ENCODE peak calls at places on chromosome 22, in five cellular contexts. One of them, this sample, is unnamed.

GRCh38 chr22:44394246-44395115 is 81.7 kb upstream of the SHISAL1 start:
- DNase-seq in ovary: peak; percentile 5
- DNase-seq in kidney: peak; percentile 35
- DNase-seq in adipocyte: no peak
- DNase-seq in left ventricle myocardium inferior: peak; percentile 10
- DNase-seq in this sample: peak; percentile 49

GRCh38 chr22:33879796-33880195 is 40.5 kb downstream of the LARGE1 start:
- DNase-seq in kidney: no peak
- DNase-seq in ovary: no peak
- DNase-seq in left ventricle myocardium inferior: no peak
- DNase-seq in adipocyte: no peak
- DNase-seq in this sample: no peak

GRCh38 chr22:44712156-44712555 is 10.2 kb downstream of the PRR5 start:
- DNase-seq in kidney: no peak
- DNase-seq in adipocyte: no peak
- DNase-seq in left ventricle myocardium inferior: no peak
- DNase-seq in ovary: no peak
- DNase-seq in this sample: peak; percentile 85

GRCh38 chr22:50305658-50306566 is 1.5 kb downstream of the PLXNB2 start:
- DNase-seq in adipocyte: peak; percentile 95
- DNase-seq in ovary: peak; percentile 90
- DNase-seq in kidney: peak; percentile 97
- DNase-seq in left ventricle myocardium inferior: peak; percentile 84
- DNase-seq in this sample: no peak

GRCh38 chr22:34111210-34111824 is 191.0 kb upstream of the LARGE1 start:
- DNase-seq in ovary: peak; percentile 14
- DNase-seq in left ventricle myocardium inferior: no peak
- DNase-seq in kidney: no peak
- DNase-seq in adipocyte: peak; percentile 57
- DNase-seq in this sample: no peak

GRCh38 chr22:50161508-50162390 is 8.8 kb upstream of the PANX2 start:
- DNase-seq in adipocyte: no peak
- DNase-seq in kidney: no peak
- DNase-seq in left ventricle myocardium inferior: no peak
- DNase-seq in ovary: no peak
- DNase-seq in this sample: no peak

GRCh38 chr22:38963872-38964271 is 6.5 kb downstream of the APOBEC3A start:
- DNase-seq in adipocyte: no peak
- DNase-seq in left ventricle myocardium inferior: no peak
- DNase-seq in ovary: no peak
- DNase-seq in kidney: peak; percentile 57
- DNase-seq in this sample: peak; percentile 56

GRCh38 chr22:35064664-35065063 is 1.3 kb upstream of the ISX start:
- DNase-seq in adipocyte: no peak
- DNase-seq in left ventricle myocardium inferior: no peak
- DNase-seq in kidney: no peak
- DNase-seq in ovary: no peak
- DNase-seq in this sample: no peak

GRCh38 chr22:44932493-44932892 is 77.3 kb downstream of the PHF21B start:
- DNase-seq in adipocyte: no peak
- DNase-seq in ovary: no peak
- DNase-seq in kidney: peak; percentile 50
- DNase-seq in left ventricle myocardium inferior: no peak
- DNase-seq in this sample: no peak

GRCh38 chr22:45359627-45360026 is 49.9 kb downstream of the FAM118A start:
- DNase-seq in kidney: no peak
- DNase-seq in left ventricle myocardium inferior: no peak
- DNase-seq in adipocyte: no peak
- DNase-seq in ovary: no peak
- DNase-seq in this sample: no peak

GRCh38 chr22:38953577-38954413 is 3.6 kb upstream of the APOBEC3A start:
- DNase-seq in left ventricle myocardium inferior: no peak
- DNase-seq in ovary: no peak
- DNase-seq in adipocyte: peak; percentile 6
- DNase-seq in kidney: peak; percentile 46
- DNase-seq in this sample: peak; percentile 80

GRCh38 chr22:48713266-48714205 is 1114.1 kb downstream of the BRD1 start:
- DNase-seq in ovary: no peak
- DNase-seq in adipocyte: no peak
- DNase-seq in kidney: peak; percentile 56
- DNase-seq in left ventricle myocardium inferior: peak; percentile 6
- DNase-seq in this sample: peak; percentile 52

GRCh38 chr22:25485626-25486545 is 78.6 kb upstream of the GRK3 start:
- DNase-seq in kidney: no peak
- DNase-seq in ovary: no peak
- DNase-seq in adipocyte: no peak
- DNase-seq in left ventricle myocardium inferior: no peak
- DNase-seq in this sample: no peak

GRCh38 chr22:35467788-35468187 is 67.8 kb downstream of the MCM5 start:
- DNase-seq in ovary: peak; percentile 74
- DNase-seq in adipocyte: peak; percentile 20
- DNase-seq in kidney: peak; percentile 94
- DNase-seq in left ventricle myocardium inferior: peak; percentile 86
- DNase-seq in this sample: peak; percentile 77

GRCh38 chr22:42443240-42444059 is 11.2 kb upstream of the NFAM1 start:
- DNase-seq in adipocyte: no peak
- DNase-seq in kidney: no peak
- DNase-seq in left ventricle myocardium inferior: no peak
- DNase-seq in ovary: no peak
- DNase-seq in this sample: no peak

GRCh38 chr22:21977814-21978213 is 4.8 kb downstream of the TOP3B start:
- DNase-seq in kidney: peak; percentile 35
- DNase-seq in left ventricle myocardium inferior: no peak
- DNase-seq in adipocyte: no peak
- DNase-seq in ovary: no peak
- DNase-seq in this sample: peak; percentile 44

GRCh38 chr22:40890881-40891280 is 29.0 kb upstream of the DNAJB7 start:
- DNase-seq in ovary: no peak
- DNase-seq in kidney: no peak
- DNase-seq in left ventricle myocardium inferior: no peak
- DNase-seq in adipocyte: peak; percentile 40
- DNase-seq in this sample: no peak

GRCh38 chr22:40898850-40899357 is 37.0 kb upstream of the DNAJB7 start:
- DNase-seq in ovary: no peak
- DNase-seq in left ventricle myocardium inferior: no peak
- DNase-seq in adipocyte: peak; percentile 82
- DNase-seq in kidney: no peak
- DNase-seq in this sample: no peak

GRCh38 chr22:40889116-40889515 is 27.2 kb upstream of the DNAJB7 start:
- DNase-seq in kidney: no peak
- DNase-seq in left ventricle myocardium inferior: no peak
- DNase-seq in ovary: no peak
- DNase-seq in adipocyte: no peak
- DNase-seq in this sample: no peak

GRCh38 chr22:40894417-40894816 is 32.5 kb upstream of the DNAJB7 start:
- DNase-seq in adipocyte: no peak
- DNase-seq in left ventricle myocardium inferior: no peak
- DNase-seq in ovary: no peak
- DNase-seq in kidney: no peak
- DNase-seq in this sample: no peak
- H3K4me1 ChIP-seq in adipocyte: peaks cover 7% of the 10 kb centered on the region
- H3K4me1 ChIP-seq in left ventricle myocardium inferior: peaks cover 17% of the 10 kb centered on the region
- H3K4me1 ChIP-seq in ovary: no peaks in the 10 kb centered on the region
- H3K4me1 ChIP-seq in kidney: peaks cover 2% of the 10 kb centered on the region
- H3K4me1 ChIP-seq in this sample: peaks cover 4% of the 10 kb centered on the region

DNA sequence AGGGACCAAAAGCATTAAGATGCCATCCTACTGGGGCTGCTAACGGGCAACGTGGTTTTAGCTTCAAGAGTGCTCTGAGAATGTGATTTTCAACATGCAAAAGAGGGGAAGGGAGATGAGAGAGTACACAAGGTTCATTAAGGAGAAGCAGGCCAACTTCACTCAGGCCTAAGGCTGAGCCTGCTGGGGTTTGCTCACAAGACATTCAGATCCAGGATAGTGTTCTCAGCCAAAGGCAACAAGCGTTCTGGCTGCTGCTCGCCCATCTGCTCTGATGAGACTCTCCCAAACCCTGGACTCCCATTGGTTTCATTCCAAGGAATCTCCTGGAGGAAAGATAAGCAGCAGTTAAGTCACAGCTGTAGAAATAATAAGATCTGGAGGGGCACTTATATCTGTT is 23.6 kb upstream of the UPB1 start:
- DNase-seq in kidney: peak; percentile 86
- DNase-seq in ovary: peak; percentile 60
- DNase-seq in adipocyte: peak; percentile 18
- DNase-seq in left ventricle myocardium inferior: peak; percentile 70
- DNase-seq in this sample: no peak
- H3K4me1 ChIP-seq in kidney: peaks cover 5% of the 10 kb centered on the region
- H3K4me1 ChIP-seq in ovary: peaks cover 9% of the 10 kb centered on the region
- H3K4me1 ChIP-seq in adipocyte: peaks cover 37% of the 10 kb centered on the region
- H3K4me1 ChIP-seq in left ventricle myocardium inferior: peaks cover 55% of the 10 kb centered on the region
- H3K4me1 ChIP-seq in this sample: peaks cover 48% of the 10 kb centered on the region

GRCh38 chr22:23236026-23236425 is 55.7 kb downstream of the BCR start:
- DNase-seq in kidney: no peak
- DNase-seq in left ventricle myocardium inferior: no peak
- DNase-seq in adipocyte: no peak
- DNase-seq in ovary: no peak
- DNase-seq in this sample: no peak
- H3K4me1 ChIP-seq in kidney: peaks cover 34% of the 10 kb centered on the region
- H3K4me1 ChIP-seq in left ventricle myocardium inferior: peaks cover 74% of the 10 kb centered on the region
- H3K4me1 ChIP-seq in adipocyte: peaks cover 25% of the 10 kb centered on the region
- H3K4me1 ChIP-seq in ovary: peaks cover 9% of the 10 kb centered on the region
- H3K4me1 ChIP-seq in this sample: peaks cover 57% of the 10 kb centered on the region

DNA sequence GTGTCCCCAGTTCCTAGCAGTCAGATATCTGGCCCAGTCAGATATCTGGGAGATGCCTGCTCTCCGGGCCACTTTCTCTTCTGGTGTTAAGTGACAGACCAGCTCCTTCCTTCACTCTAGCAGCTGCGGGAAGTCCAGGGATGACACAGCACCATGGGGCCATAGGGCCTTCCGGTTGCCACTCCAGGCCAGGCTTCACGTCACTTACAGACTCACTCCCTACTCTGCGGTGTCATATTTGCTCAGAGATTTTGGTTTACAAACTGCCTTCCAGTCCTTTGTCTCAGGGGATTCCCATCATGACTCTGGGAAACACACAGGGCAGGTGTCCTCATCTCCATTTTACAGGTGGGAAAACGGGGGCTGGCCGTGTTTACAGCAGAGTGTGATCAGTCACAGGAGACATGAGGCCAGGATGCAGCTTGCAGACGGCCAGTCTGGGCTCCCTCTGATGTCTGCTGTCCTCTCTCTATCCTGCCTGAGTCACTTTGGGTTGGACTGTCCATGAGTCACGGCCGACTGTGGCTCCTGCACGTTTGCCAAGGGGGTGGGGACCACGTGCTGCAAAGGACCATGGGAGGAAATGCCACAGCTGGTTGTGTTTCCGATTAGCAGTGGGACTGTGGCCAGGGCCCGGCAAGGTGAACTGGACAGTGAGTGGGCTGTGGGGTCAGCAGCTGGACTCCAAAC is 8.2 kb upstream of the TBC1D22A start:
- DNase-seq in ovary: peak; percentile 74
- DNase-seq in left ventricle myocardium inferior: peak; percentile 94
- DNase-seq in kidney: peak; percentile 98
- DNase-seq in adipocyte: peak; percentile 96
- DNase-seq in this sample: peak; percentile 91
- H3K4me1 ChIP-seq in ovary: peaks cover 7% of the 10 kb centered on the region
- H3K4me1 ChIP-seq in left ventricle myocardium inferior: peaks cover 73% of the 10 kb centered on the region
- H3K4me1 ChIP-seq in kidney: peaks cover 47% of the 10 kb centered on the region
- H3K4me1 ChIP-seq in adipocyte: peaks cover 30% of the 10 kb centered on the region
- H3K4me1 ChIP-seq in this sample: peaks cover 54% of the 10 kb centered on the region

GRCh38 chr22:27624042-27624441 is 177.5 kb downstream of the MN1 start:
- DNase-seq in adipocyte: no peak
- DNase-seq in ovary: no peak
- DNase-seq in kidney: no peak
- DNase-seq in left ventricle myocardium inferior: no peak
- DNase-seq in this sample: no peak

GRCh38 chr22:27625769-27626674 is 175.5 kb downstream of the MN1 start:
- DNase-seq in left ventricle myocardium inferior: no peak
- DNase-seq in kidney: no peak
- DNase-seq in ovary: no peak
- DNase-seq in adipocyte: no peak
- DNase-seq in this sample: no peak

GRCh38 chr22:27626675-27627443 is 174.7 kb downstream of the MN1 start:
- DNase-seq in ovary: no peak
- DNase-seq in adipocyte: no peak
- DNase-seq in left ventricle myocardium inferior: no peak
- DNase-seq in kidney: no peak
- DNase-seq in this sample: no peak

GRCh38 chr22:27627444-27627833 is 174.1 kb downstream of the MN1 start:
- DNase-seq in left ventricle myocardium inferior: no peak
- DNase-seq in adipocyte: no peak
- DNase-seq in ovary: no peak
- DNase-seq in kidney: no peak
- DNase-seq in this sample: no peak

GRCh38 chr22:27624705-27625104 is 176.9 kb downstream of the MN1 start:
- DNase-seq in adipocyte: peak; percentile 29
- DNase-seq in ovary: no peak
- DNase-seq in kidney: no peak
- DNase-seq in left ventricle myocardium inferior: no peak
- DNase-seq in this sample: no peak
- H3K4me1 ChIP-seq in adipocyte: no peaks in the 10 kb centered on the region
- H3K4me1 ChIP-seq in ovary: no peaks in the 10 kb centered on the region
- H3K4me1 ChIP-seq in kidney: no peaks in the 10 kb centered on the region
- H3K4me1 ChIP-seq in left ventricle myocardium inferior: no peaks in the 10 kb centered on the region
- H3K4me1 ChIP-seq in this sample: no peaks in the 10 kb centered on the region

GRCh38 chr22:23219787-23220484 is 39.6 kb downstream of the BCR start:
- DNase-seq in adipocyte: peak; percentile 37
- DNase-seq in left ventricle myocardium inferior: no peak
- DNase-seq in ovary: no peak
- DNase-seq in kidney: peak; percentile 91
- DNase-seq in this sample: peak; percentile 89

GRCh38 chr22:23218053-23218866 is 38.0 kb downstream of the BCR start:
- DNase-seq in adipocyte: no peak
- DNase-seq in kidney: peak; percentile 74
- DNase-seq in ovary: no peak
- DNase-seq in left ventricle myocardium inferior: peak; percentile 7
- DNase-seq in this sample: peak; percentile 75

GRCh38 chr22:23217171-23218052 is 37.1 kb downstream of the BCR start:
- DNase-seq in ovary: no peak
- DNase-seq in left ventricle myocardium inferior: peak; percentile 43
- DNase-seq in kidney: peak; percentile 81
- DNase-seq in adipocyte: no peak
- DNase-seq in this sample: peak; percentile 89

GRCh38 chr22:23219317-23219716 is 39.0 kb downstream of the BCR start:
- DNase-seq in kidney: peak; percentile 68
- DNase-seq in ovary: no peak
- DNase-seq in left ventricle myocardium inferior: no peak
- DNase-seq in adipocyte: no peak
- DNase-seq in this sample: peak; percentile 73

DNA sequence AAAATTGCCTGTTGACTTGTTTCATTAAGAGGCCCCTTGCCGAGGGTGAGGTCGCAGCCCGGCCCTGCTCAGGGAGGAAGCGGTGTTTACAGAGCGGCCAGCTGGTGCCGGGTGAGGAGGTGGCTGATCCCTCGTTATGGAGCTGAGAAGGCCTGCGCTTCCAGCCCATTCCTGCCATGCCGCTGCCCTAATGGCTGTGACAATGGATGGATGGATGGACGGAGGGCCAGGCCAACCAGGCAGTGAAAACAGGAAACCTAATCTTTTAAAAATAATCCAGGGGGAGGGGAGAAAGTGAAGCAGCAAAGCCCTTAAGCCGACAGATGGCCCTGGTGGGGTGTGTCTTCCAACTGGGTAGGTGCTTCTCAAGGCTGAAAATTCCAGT is 38.5 kb downstream of the BCR start:
- DNase-seq in ovary: peak; percentile 51
- DNase-seq in kidney: peak; percentile 92
- DNase-seq in adipocyte: peak; percentile 60
- DNase-seq in left ventricle myocardium inferior: peak; percentile 58
- DNase-seq in this sample: peak; percentile 93
- H3K4me1 ChIP-seq in ovary: peaks cover 23% of the 10 kb centered on the region
- H3K4me1 ChIP-seq in kidney: peaks cover 71% of the 10 kb centered on the region
- H3K4me1 ChIP-seq in adipocyte: peaks cover 51% of the 10 kb centered on the region
- H3K4me1 ChIP-seq in left ventricle myocardium inferior: peaks cover 100% of the 10 kb centered on the region
- H3K4me1 ChIP-seq in this sample: peaks cover 99% of the 10 kb centered on the region